ENCODE peak calls at places on chromosome 1, in five cellular contexts. One of them, this sample, is unnamed.

GRCh38 chr1:165443539-165444289 is 1.2 kb downstream of the RXRG start:
- DNase-seq in transverse colon: no peak
- DNase-seq in sigmoid colon: peak
- DNase-seq in IMR-90: no peak
- DNase-seq in AG09319: no peak
- DNase-seq in this sample: peak

GRCh38 chr1:59357645-59358044 is 60.8 kb downstream of the FGGY start:
- DNase-seq in transverse colon: no peak
- DNase-seq in sigmoid colon: no peak
- DNase-seq in IMR-90: no peak
- DNase-seq in AG09319: no peak
- DNase-seq in this sample: no peak

GRCh38 chr1:205324781-205325180 is 3.2 kb upstream of the NUAK2 start:
- DNase-seq in transverse colon: no peak
- DNase-seq in sigmoid colon: no peak
- DNase-seq in IMR-90: peak
- DNase-seq in AG09319: no peak
- DNase-seq in this sample: no peak

GRCh38 chr1:147651466-147651865 is 18.9 kb downstream of the ACP6 start:
- DNase-seq in transverse colon: no peak
- DNase-seq in sigmoid colon: no peak
- DNase-seq in IMR-90: no peak
- DNase-seq in AG09319: no peak
- DNase-seq in this sample: no peak

GRCh38 chr1:47229884-47230691 is 1.9 kb downstream of the TAL1 start:
- DNase-seq in transverse colon: no peak
- DNase-seq in sigmoid colon: no peak
- DNase-seq in IMR-90: no peak
- DNase-seq in AG09319: no peak
- DNase-seq in this sample: no peak

GRCh38 chr1:179337942-179338560 is 27.7 kb upstream of the AXDND1 start:
- DNase-seq in transverse colon: no peak
- DNase-seq in sigmoid colon: no peak
- DNase-seq in IMR-90: no peak
- DNase-seq in AG09319: no peak
- DNase-seq in this sample: no peak

GRCh38 chr1:106621853-106622252 is 434.6 kb upstream of the PRMT6 start:
- DNase-seq in transverse colon: no peak
- DNase-seq in sigmoid colon: no peak
- DNase-seq in IMR-90: no peak
- DNase-seq in AG09319: peak
- DNase-seq in this sample: no peak

GRCh38 chr1:247111636-247112478 is 7.7 kb upstream of the ZNF669 start:
- DNase-seq in transverse colon: peak
- DNase-seq in sigmoid colon: peak
- DNase-seq in IMR-90: peak
- DNase-seq in AG09319: peak
- DNase-seq in this sample: peak

GRCh38 chr1:150187560-150187931 is 37.8 kb downstream of the PLEKHO1 start:
- DNase-seq in transverse colon: no peak
- DNase-seq in sigmoid colon: no peak
- DNase-seq in IMR-90: no peak
- DNase-seq in AG09319: no peak
- DNase-seq in this sample: no peak

GRCh38 chr1:16905856-16906702 is 10.3 kb downstream of the RNU1-2 start:
- DNase-seq in transverse colon: no peak
- DNase-seq in sigmoid colon: no peak
- DNase-seq in IMR-90: peak
- DNase-seq in AG09319: no peak
- DNase-seq in this sample: no peak

GRCh38 chr1:117120774-117121588 is 568 bp downstream of the TRIM45 start:
- DNase-seq in transverse colon: no peak
- DNase-seq in sigmoid colon: no peak
- DNase-seq in IMR-90: peak
- DNase-seq in AG09319: no peak
- DNase-seq in this sample: no peak

GRCh38 chr1:228091084-228091483 is 8.6 kb downstream of the ARF1 start:
- DNase-seq in transverse colon: no peak
- DNase-seq in sigmoid colon: no peak
- DNase-seq in IMR-90: no peak
- DNase-seq in AG09319: no peak
- DNase-seq in this sample: no peak

GRCh38 chr1:115210302-115210711 is 121.0 kb upstream of the TSPAN2 start:
- DNase-seq in transverse colon: no peak
- DNase-seq in sigmoid colon: no peak
- DNase-seq in IMR-90: peak
- DNase-seq in AG09319: no peak
- DNase-seq in this sample: no peak

GRCh38 chr1:176954242-176954641 is 210.3 kb downstream of the ASTN1 start:
- DNase-seq in transverse colon: no peak
- DNase-seq in sigmoid colon: no peak
- DNase-seq in IMR-90: no peak
- DNase-seq in AG09319: no peak
- DNase-seq in this sample: no peak

GRCh38 chr1:20847619-20848080 is 60.5 kb upstream of the HP1BP3 start:
- DNase-seq in transverse colon: no peak
- DNase-seq in sigmoid colon: no peak
- DNase-seq in IMR-90: peak
- DNase-seq in AG09319: no peak
- DNase-seq in this sample: no peak

GRCh38 chr1:17719874-17720273 is 35.3 kb upstream of the ACTL8 start:
- DNase-seq in transverse colon: no peak
- DNase-seq in sigmoid colon: no peak
- DNase-seq in IMR-90: peak
- DNase-seq in AG09319: no peak
- DNase-seq in this sample: no peak

GRCh38 chr1:233359431-233359830 is 31.9 kb downstream of the MAP3K21 start:
- DNase-seq in transverse colon: peak
- DNase-seq in sigmoid colon: no peak
- DNase-seq in IMR-90: no peak
- DNase-seq in AG09319: no peak
- DNase-seq in this sample: no peak

GRCh38 chr1:235968837-235969236 is 96.1 kb downstream of the NID1 start:
- DNase-seq in transverse colon: no peak
- DNase-seq in sigmoid colon: peak
- DNase-seq in IMR-90: no peak
- DNase-seq in AG09319: no peak
- DNase-seq in this sample: no peak

GRCh38 chr1:115134850-115135484 is 45.7 kb upstream of the TSPAN2 start:
- DNase-seq in transverse colon: no peak
- DNase-seq in sigmoid colon: no peak
- DNase-seq in IMR-90: peak
- DNase-seq in AG09319: peak
- DNase-seq in this sample: no peak

GRCh38 chr1:239814306-239814881 is 277.3 kb upstream of the FMN2 start:
- DNase-seq in transverse colon: no peak
- DNase-seq in sigmoid colon: peak
- DNase-seq in IMR-90: peak
- DNase-seq in AG09319: peak
- DNase-seq in this sample: no peak

GRCh38 chr1:236421022-236421421 is 26.9 kb downstream of the EDARADD start:
- DNase-seq in transverse colon: no peak
- DNase-seq in sigmoid colon: no peak
- DNase-seq in IMR-90: no peak
- DNase-seq in AG09319: no peak
- DNase-seq in this sample: no peak

GRCh38 chr1:229643996-229644748 is 18.1 kb downstream of the URB2 start:
- DNase-seq in transverse colon: no peak
- DNase-seq in sigmoid colon: no peak
- DNase-seq in IMR-90: no peak
- DNase-seq in AG09319: no peak
- DNase-seq in this sample: no peak

GRCh38 chr1:17292299-17293198 is 15.4 kb upstream of the PADI4 start:
- DNase-seq in transverse colon: no peak
- DNase-seq in sigmoid colon: no peak
- DNase-seq in IMR-90: no peak
- DNase-seq in AG09319: no peak
- DNase-seq in this sample: no peak

GRCh38 chr1:51768971-51769601 is 109.4 kb downstream of the NRDC start:
- DNase-seq in transverse colon: peak
- DNase-seq in sigmoid colon: no peak
- DNase-seq in IMR-90: peak
- DNase-seq in AG09319: peak
- DNase-seq in this sample: peak

GRCh38 chr1:150385537-150386445 is 21.8 kb downstream of the RPRD2 start:
- DNase-seq in transverse colon: no peak
- DNase-seq in sigmoid colon: no peak
- DNase-seq in IMR-90: no peak
- DNase-seq in AG09319: no peak
- DNase-seq in this sample: no peak

GRCh38 chr1:115242543-115242942 is 95.5 kb downstream of the NGF start:
- DNase-seq in transverse colon: no peak
- DNase-seq in sigmoid colon: no peak
- DNase-seq in IMR-90: no peak
- DNase-seq in AG09319: no peak
- DNase-seq in this sample: no peak

GRCh38 chr1:108896160-108897150 is 19.7 kb downstream of the GPSM2 start:
- DNase-seq in transverse colon: no peak
- DNase-seq in sigmoid colon: peak
- DNase-seq in IMR-90: peak
- DNase-seq in AG09319: no peak
- DNase-seq in this sample: no peak

DNA sequence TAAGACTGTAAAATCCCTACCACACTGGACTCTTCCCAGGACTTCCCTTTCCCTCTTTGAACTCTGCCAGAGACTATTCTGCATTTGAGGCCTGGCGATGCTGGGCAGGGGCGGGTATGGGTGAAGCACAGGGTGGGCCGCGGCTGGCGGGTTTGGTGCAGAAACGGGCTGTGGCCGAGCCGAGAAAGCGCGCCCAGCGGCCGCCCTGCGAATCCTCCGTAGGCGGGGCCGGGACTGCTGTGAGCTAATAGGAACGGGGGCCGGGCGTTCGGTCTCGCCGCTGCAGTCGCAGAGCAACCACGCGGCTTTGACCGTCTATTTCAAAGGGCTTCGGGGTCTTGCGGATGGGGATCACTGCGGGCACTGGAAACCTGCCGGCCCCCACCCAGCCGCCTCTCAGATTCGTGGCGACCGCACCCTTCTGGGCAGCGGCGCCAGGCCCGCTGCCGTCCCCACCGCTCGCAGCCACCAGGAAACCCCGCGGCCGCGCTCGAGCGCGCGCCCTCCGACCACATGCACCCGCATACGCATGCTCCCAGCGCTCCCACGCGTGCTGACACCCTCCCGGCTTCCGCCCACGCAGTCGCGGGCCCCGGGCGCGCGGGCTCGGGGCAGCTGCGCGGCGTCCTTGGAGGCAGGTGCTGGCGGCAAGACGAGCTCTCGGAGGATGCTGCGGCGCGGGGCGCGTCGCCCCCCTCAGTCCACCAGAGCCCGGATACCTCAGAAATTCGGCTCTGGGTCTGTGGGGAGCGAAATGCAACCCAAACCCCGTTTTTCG is 32.7 kb downstream of the DNTTIP2 start:
- DNase-seq in transverse colon: peak
- DNase-seq in sigmoid colon: peak
- DNase-seq in IMR-90: peak
- DNase-seq in AG09319: no peak
- DNase-seq in this sample: peak
- TF ChIP-seq CTCF in transverse colon: peak
- TF ChIP-seq CTCF in sigmoid colon: peak
- TF ChIP-seq CTCF in IMR-90: peak
- TF ChIP-seq CTCF in AG09319: peak
- TF ChIP-seq CTCF in this sample: peak

GRCh38 chr1:48251323-48251722 is 28.8 kb downstream of the SLC5A9 start:
- DNase-seq in transverse colon: no peak
- DNase-seq in sigmoid colon: no peak
- DNase-seq in IMR-90: no peak
- DNase-seq in AG09319: no peak
- DNase-seq in this sample: no peak
- TF ChIP-seq CTCF in transverse colon: no peak
- TF ChIP-seq CTCF in sigmoid colon: no peak
- TF ChIP-seq CTCF in IMR-90: no peak
- TF ChIP-seq CTCF in AG09319: no peak
- TF ChIP-seq CTCF in this sample: no peak

GRCh38 chr1:23531695-23532094 is 662 bp upstream of the E2F2 start:
- DNase-seq in transverse colon: no peak
- DNase-seq in sigmoid colon: no peak
- DNase-seq in IMR-90: no peak
- DNase-seq in AG09319: no peak
- DNase-seq in this sample: no peak

GRCh38 chr1:23533288-23534130 is 2.5 kb upstream of the E2F2 start:
- DNase-seq in transverse colon: no peak
- DNase-seq in sigmoid colon: no peak
- DNase-seq in IMR-90: no peak
- DNase-seq in AG09319: no peak
- DNase-seq in this sample: no peak

GRCh38 chr1:23530089-23530749 is 814 bp downstream of the E2F2 start:
- DNase-seq in transverse colon: peak
- DNase-seq in sigmoid colon: no peak
- DNase-seq in IMR-90: no peak
- DNase-seq in AG09319: no peak
- DNase-seq in this sample: no peak

GRCh38 chr1:23529146-23530088 is 1.6 kb downstream of the E2F2 start:
- DNase-seq in transverse colon: peak
- DNase-seq in sigmoid colon: no peak
- DNase-seq in IMR-90: no peak
- DNase-seq in AG09319: no peak
- DNase-seq in this sample: peak

DNA sequence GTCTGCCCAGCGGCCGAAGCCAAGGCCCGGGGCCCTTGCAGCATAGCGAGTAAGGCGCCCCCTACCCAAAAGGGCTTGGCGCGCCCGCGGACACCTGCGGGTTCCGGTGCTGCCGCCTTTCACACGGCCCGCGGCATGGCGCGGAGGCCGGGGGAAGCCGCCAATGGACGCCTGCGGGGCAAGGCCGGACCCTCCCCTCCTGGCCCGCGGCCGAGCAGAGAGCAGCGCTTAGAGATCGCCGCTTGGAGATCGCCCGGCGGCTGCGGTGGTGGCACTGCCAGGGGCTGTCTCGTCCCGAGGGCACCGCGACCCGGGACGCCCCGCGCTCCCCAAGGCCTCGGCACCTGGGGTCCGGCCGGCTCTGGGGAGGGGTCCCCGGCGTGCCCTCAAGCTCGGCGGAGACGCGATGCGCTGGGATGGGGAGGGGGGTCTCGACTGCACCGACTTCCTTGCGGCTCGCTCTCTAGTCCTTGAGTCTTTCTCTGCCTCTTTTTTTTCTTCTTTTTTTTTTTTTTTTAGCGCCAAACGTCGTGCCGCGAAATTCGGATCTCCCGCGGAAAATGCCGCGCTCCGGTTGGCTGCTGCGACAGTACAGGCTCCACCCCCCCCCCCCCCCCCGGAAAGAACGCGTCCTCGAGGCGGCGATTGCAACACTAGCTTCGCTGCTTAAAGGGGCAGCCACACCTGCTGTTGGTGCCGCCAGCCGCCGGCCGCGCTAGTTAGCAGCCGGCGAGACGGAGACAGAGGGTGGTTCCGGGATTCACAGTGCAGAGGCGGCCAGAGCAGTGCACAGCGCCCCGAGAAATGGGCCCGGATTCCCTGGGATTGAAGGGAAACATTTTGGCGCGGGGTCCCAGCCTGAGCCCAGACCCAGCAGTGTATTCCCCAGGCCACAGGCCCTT is at the start of gene E2F2:
- DNase-seq in transverse colon: peak
- DNase-seq in sigmoid colon: peak
- DNase-seq in IMR-90: peak
- DNase-seq in AG09319: no peak
- DNase-seq in this sample: peak
- TF ChIP-seq CTCF in transverse colon: no peak
- TF ChIP-seq CTCF in sigmoid colon: no peak
- TF ChIP-seq CTCF in IMR-90: peak
- TF ChIP-seq CTCF in AG09319: peak
- TF ChIP-seq CTCF in this sample: no peak

GRCh38 chr1:8763888-8764287 is 53.6 kb downstream of the RERE start:
- DNase-seq in transverse colon: no peak
- DNase-seq in sigmoid colon: no peak
- DNase-seq in IMR-90: peak
- DNase-seq in AG09319: no peak
- DNase-seq in this sample: peak
- TF ChIP-seq CTCF in transverse colon: no peak
- TF ChIP-seq CTCF in sigmoid colon: no peak
- TF ChIP-seq CTCF in IMR-90: no peak
- TF ChIP-seq CTCF in AG09319: no peak
- TF ChIP-seq CTCF in this sample: no peak